ENCODE peak calls at places on chromosomes 3 and 15, in four cellular contexts. Z is activated T-cell treated with anti-CD3 and anti-CD28 coated beads for 24 hours, U is H7, K is HCEC 1CT. P is an unnamed sample.

GRCh38 chr3:126952983-126953660 is 29.8 kb upstream of the PLXNA1 start:
- DNase-seq in Z (no peak), U (no peak), K (no peak), P (peak)

GRCh38 chr3:61422945-61423740 is 138.2 kb upstream of the PTPRG start:
- DNase-seq in Z (no peak), U (no peak), K (no peak), P (no peak)

GRCh38 chr3:138817685-138818084 is 17.0 kb downstream of the PIK3CB start:
- DNase-seq in Z (no peak), U (no peak), K (no peak), P (no peak)

GRCh38 chr15:90400005-90400758 is 12.1 kb downstream of the IQGAP1 start:
- DNase-seq in Z (no peak), U (no peak), K (no peak), P (no peak)

GRCh38 chr15:43517354-43518072 is at the start of gene MAP1A:
- DNase-seq in Z (no peak), U (peak), K (peak), P (peak)

GRCh38 chr3:141255864-141256263 is 24.2 kb downstream of the PXYLP1 start:
- DNase-seq in Z (no peak), U (peak), K (peak), P (no peak)

GRCh38 chr3:115072265-115073008 is 74.7 kb downstream of the ZBTB20 start:
- DNase-seq in Z (no peak), U (no peak), K (peak), P (no peak)

GRCh38 chr3:8352475-8352874 is 149.1 kb upstream of the LMCD1 start:
- DNase-seq in Z (no peak), U (no peak), K (no peak), P (no peak)

GRCh38 chr3:133881987-133882825 is 13.5 kb downstream of the RAB6B start:
- DNase-seq in Z (no peak), U (no peak), K (no peak), P (peak)

GRCh38 chr3:852033-852432 is 240.8 kb upstream of the CNTN6 start:
- DNase-seq in Z (no peak), U (no peak), K (no peak), P (no peak)

GRCh38 chr3:194281306-194281705 is 69.8 kb downstream of the CPN2 start:
- DNase-seq in Z (no peak), U (no peak), K (no peak), P (no peak)

GRCh38 chr3:161915283-161915682 is 418.7 kb downstream of the OTOL1 start:
- DNase-seq in Z (no peak), U (no peak), K (no peak), P (no peak)

GRCh38 chr3:31724681-31725080 is 192.0 kb downstream of the STT3B start:
- DNase-seq in Z (no peak), U (peak), K (peak), P (no peak)

GRCh38 chr3:177238661-177239216 is 41.5 kb upstream of the TBL1XR1 start:
- DNase-seq in Z (no peak), U (no peak), K (no peak), P (no peak)

GRCh38 chr3:116453676-116454346 is 8.5 kb upstream of the LSAMP start:
- DNase-seq in Z (no peak), U (no peak), K (no peak), P (no peak)

P was measured in posterior vena cava.